ENCODE peak calls at places on chromosomes 11 and 22, in six cellular contexts. One of them, this sample, is unnamed. For H3K27me3, the result is how much of the 10 kb centered on the place peaks cover.

GRCh38 chr11:64299847-64300648 is at the start of gene CATSPERZ:
- DNase-seq in adrenal gland: no peak
- DNase-seq in prostate gland: no peak
- DNase-seq in transverse colon: no peak
- DNase-seq in upper lobe of left lung: no peak
- DNase-seq in heart left ventricle: peak
- DNase-seq in this sample: peak

GRCh38 chr11:129440028-129440630 is 64.5 kb downstream of the BARX2 start:
- DNase-seq in prostate gland: peak
- DNase-seq in heart left ventricle: no peak
- DNase-seq in transverse colon: no peak
- DNase-seq in adrenal gland: no peak
- DNase-seq in upper lobe of left lung: no peak
- DNase-seq in this sample: no peak

GRCh38 chr22:20948450-20948849 is 18.6 kb upstream of the AIFM3 start:
- DNase-seq in transverse colon: peak
- DNase-seq in adrenal gland: no peak
- DNase-seq in prostate gland: no peak
- DNase-seq in heart left ventricle: no peak
- DNase-seq in upper lobe of left lung: no peak
- DNase-seq in this sample: no peak

GRCh38 chr11:63641727-63642126 is 27.5 kb upstream of the PLAAT3 start:
- DNase-seq in heart left ventricle: no peak
- DNase-seq in transverse colon: no peak
- DNase-seq in upper lobe of left lung: no peak
- DNase-seq in prostate gland: no peak
- DNase-seq in adrenal gland: no peak
- DNase-seq in this sample: no peak

GRCh38 chr11:64935634-64936081 is at the start of gene GPHA2:
- DNase-seq in heart left ventricle: no peak
- DNase-seq in upper lobe of left lung: no peak
- DNase-seq in prostate gland: no peak
- DNase-seq in transverse colon: no peak
- DNase-seq in adrenal gland: no peak
- DNase-seq in this sample: no peak

GRCh38 chr22:19419464-19420178 is 11.9 kb downstream of the HIRA start:
- DNase-seq in transverse colon: peak
- DNase-seq in upper lobe of left lung: no peak
- DNase-seq in prostate gland: no peak
- DNase-seq in adrenal gland: no peak
- DNase-seq in heart left ventricle: no peak
- DNase-seq in this sample: no peak

GRCh38 chr22:27727673-27728451 is 73.7 kb downstream of the MN1 start:
- DNase-seq in upper lobe of left lung: no peak
- DNase-seq in heart left ventricle: no peak
- DNase-seq in transverse colon: no peak
- DNase-seq in adrenal gland: no peak
- DNase-seq in prostate gland: no peak
- DNase-seq in this sample: no peak

GRCh38 chr22:46922037-46922436 is 159.6 kb downstream of the TBC1D22A start:
- DNase-seq in prostate gland: no peak
- DNase-seq in adrenal gland: no peak
- DNase-seq in transverse colon: no peak
- DNase-seq in heart left ventricle: no peak
- DNase-seq in upper lobe of left lung: no peak
- DNase-seq in this sample: no peak

GRCh38 chr22:35638408-35638807 is 9.8 kb upstream of the APOL6 start:
- DNase-seq in adrenal gland: peak
- DNase-seq in upper lobe of left lung: peak
- DNase-seq in transverse colon: peak
- DNase-seq in heart left ventricle: peak
- DNase-seq in prostate gland: no peak
- DNase-seq in this sample: no peak

GRCh38 chr11:120925944-120926343 is 98.0 kb upstream of the TBCEL start:
- DNase-seq in transverse colon: no peak
- DNase-seq in adrenal gland: no peak
- DNase-seq in upper lobe of left lung: no peak
- DNase-seq in heart left ventricle: no peak
- DNase-seq in prostate gland: no peak
- DNase-seq in this sample: no peak

GRCh38 chr11:30143098-30143705 is 87.6 kb upstream of the FSHB start:
- DNase-seq in transverse colon: no peak
- DNase-seq in upper lobe of left lung: no peak
- DNase-seq in adrenal gland: peak
- DNase-seq in prostate gland: no peak
- DNase-seq in heart left ventricle: no peak
- DNase-seq in this sample: no peak

GRCh38 chr11:107898270-107898669 is 30.0 kb upstream of the RAB39A start:
- DNase-seq in heart left ventricle: no peak
- DNase-seq in prostate gland: peak
- DNase-seq in upper lobe of left lung: no peak
- DNase-seq in transverse colon: no peak
- DNase-seq in adrenal gland: no peak
- DNase-seq in this sample: no peak

GRCh38 chr11:5580577-5580976 is at the start of gene OR52B6:
- DNase-seq in prostate gland: no peak
- DNase-seq in adrenal gland: no peak
- DNase-seq in heart left ventricle: no peak
- DNase-seq in upper lobe of left lung: no peak
- DNase-seq in transverse colon: no peak
- DNase-seq in this sample: no peak

GRCh38 chr11:47992959-47993820 is 12.8 kb downstream of the PTPRJ start:
- DNase-seq in transverse colon: peak
- DNase-seq in upper lobe of left lung: peak
- DNase-seq in adrenal gland: no peak
- DNase-seq in heart left ventricle: no peak
- DNase-seq in prostate gland: no peak
- DNase-seq in this sample: peak

GRCh38 chr22:30705710-30706651 is 11.3 kb downstream of the OSBP2 start:
- DNase-seq in prostate gland: no peak
- DNase-seq in upper lobe of left lung: no peak
- DNase-seq in adrenal gland: peak
- DNase-seq in transverse colon: peak
- DNase-seq in heart left ventricle: no peak
- DNase-seq in this sample: no peak

GRCh38 chr22:37893583-37893983 is 12.5 kb upstream of the MICALL1 start:
- DNase-seq in prostate gland: no peak
- DNase-seq in transverse colon: no peak
- DNase-seq in adrenal gland: no peak
- DNase-seq in heart left ventricle: no peak
- DNase-seq in upper lobe of left lung: peak
- DNase-seq in this sample: no peak

GRCh38 chr11:76607431-76607830 is 63.1 kb downstream of the LRRC32 start:
- DNase-seq in adrenal gland: no peak
- DNase-seq in transverse colon: no peak
- DNase-seq in upper lobe of left lung: no peak
- DNase-seq in heart left ventricle: no peak
- DNase-seq in prostate gland: no peak
- DNase-seq in this sample: no peak

GRCh38 chr11:112834277-112834755 is 126.9 kb upstream of the NCAM1 start:
- DNase-seq in prostate gland: peak
- DNase-seq in adrenal gland: peak
- DNase-seq in upper lobe of left lung: no peak
- DNase-seq in heart left ventricle: peak
- DNase-seq in transverse colon: peak
- DNase-seq in this sample: no peak

GRCh38 chr11:62398011-62398994 is 20.5 kb upstream of the SCGB1A1 start:
- DNase-seq in heart left ventricle: no peak
- DNase-seq in adrenal gland: peak
- DNase-seq in prostate gland: no peak
- DNase-seq in upper lobe of left lung: no peak
- DNase-seq in transverse colon: no peak
- DNase-seq in this sample: no peak

GRCh38 chr11:65934014-65934413 is 11.3 kb upstream of the TSGA10IP start:
- DNase-seq in adrenal gland: no peak
- DNase-seq in heart left ventricle: no peak
- DNase-seq in upper lobe of left lung: no peak
- DNase-seq in transverse colon: no peak
- DNase-seq in prostate gland: no peak
- DNase-seq in this sample: no peak

GRCh38 chr11:40186401-40187091 is 1272.9 kb downstream of the LRRC4C start:
- DNase-seq in transverse colon: no peak
- DNase-seq in prostate gland: no peak
- DNase-seq in adrenal gland: no peak
- DNase-seq in heart left ventricle: no peak
- DNase-seq in upper lobe of left lung: no peak
- DNase-seq in this sample: no peak

GRCh38 chr22:45268167-45268957 is 16.4 kb upstream of the UPK3A start:
- DNase-seq in transverse colon: peak
- DNase-seq in adrenal gland: no peak
- DNase-seq in prostate gland: no peak
- DNase-seq in upper lobe of left lung: no peak
- DNase-seq in heart left ventricle: no peak
- DNase-seq in this sample: peak

GRCh38 chr22:45272498-45272897 is 12.3 kb upstream of the UPK3A start:
- DNase-seq in prostate gland: no peak
- DNase-seq in upper lobe of left lung: no peak
- DNase-seq in heart left ventricle: no peak
- DNase-seq in adrenal gland: no peak
- DNase-seq in transverse colon: no peak
- DNase-seq in this sample: no peak

GRCh38 chr22:45270095-45271020 is 14.4 kb upstream of the UPK3A start:
- DNase-seq in transverse colon: no peak
- DNase-seq in adrenal gland: no peak
- DNase-seq in heart left ventricle: no peak
- DNase-seq in prostate gland: no peak
- DNase-seq in upper lobe of left lung: no peak
- DNase-seq in this sample: no peak

GRCh38 chr22:45271667-45272188 is 13.0 kb upstream of the UPK3A start:
- DNase-seq in prostate gland: no peak
- DNase-seq in upper lobe of left lung: no peak
- DNase-seq in transverse colon: peak
- DNase-seq in heart left ventricle: peak
- DNase-seq in adrenal gland: peak
- DNase-seq in this sample: peak

GRCh38 chr22:45268958-45269844 is 15.5 kb upstream of the UPK3A start:
- DNase-seq in heart left ventricle: peak
- DNase-seq in prostate gland: peak
- DNase-seq in transverse colon: peak
- DNase-seq in adrenal gland: peak
- DNase-seq in upper lobe of left lung: peak
- DNase-seq in this sample: peak
- TF ChIP-seq POLR2A in heart left ventricle: no peak
- TF ChIP-seq POLR2A in prostate gland: peak
- TF ChIP-seq POLR2A in transverse colon: peak
- TF ChIP-seq POLR2A in adrenal gland: no peak
- TF ChIP-seq POLR2A in upper lobe of left lung: no peak
- TF ChIP-seq POLR2A in this sample: no peak

DNA sequence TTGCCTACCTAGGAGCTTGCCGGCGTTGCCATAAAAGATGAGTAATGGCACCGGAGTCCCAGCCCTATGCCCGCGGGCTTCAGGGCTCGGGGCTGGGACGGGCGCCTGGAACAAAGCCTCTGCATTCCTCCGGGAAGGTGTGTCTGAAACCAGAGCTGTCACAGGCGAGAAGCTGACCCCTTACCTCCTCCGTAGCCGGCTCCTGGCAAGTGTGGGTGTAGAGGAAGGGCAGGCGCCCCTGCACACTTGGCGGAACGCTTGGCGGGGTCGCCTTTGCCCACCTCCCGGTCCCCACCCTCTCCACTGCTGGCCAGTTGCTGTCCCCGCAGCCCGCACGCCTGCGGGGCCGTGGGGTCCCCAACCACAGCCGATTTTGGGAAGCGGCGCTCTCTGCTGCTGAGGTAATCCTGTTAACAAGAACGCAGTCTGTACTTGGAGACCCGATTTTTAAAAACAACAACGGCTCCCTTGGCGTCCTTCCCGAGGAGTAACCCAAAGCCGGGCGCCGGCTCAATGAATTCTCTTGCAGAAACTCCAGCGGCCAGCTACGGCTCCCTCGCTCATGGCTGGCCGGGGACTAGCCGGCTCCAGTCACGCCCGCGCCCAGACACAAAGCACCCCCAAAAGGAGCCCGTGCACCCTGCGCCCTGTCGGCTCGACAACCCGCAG is 89.3 kb downstream of the PLEKHA7 start:
- DNase-seq in adrenal gland: peak
- DNase-seq in transverse colon: peak
- DNase-seq in prostate gland: peak
- DNase-seq in upper lobe of left lung: peak
- DNase-seq in heart left ventricle: peak
- DNase-seq in this sample: peak
- H3K27me3 ChIP-seq in adrenal gland: under half
- H3K27me3 ChIP-seq in transverse colon: under half
- H3K27me3 ChIP-seq in prostate gland: under half
- H3K27me3 ChIP-seq in upper lobe of left lung: under half
- H3K27me3 ChIP-seq in heart left ventricle: under half
- H3K27me3 ChIP-seq in this sample: under half

DNA sequence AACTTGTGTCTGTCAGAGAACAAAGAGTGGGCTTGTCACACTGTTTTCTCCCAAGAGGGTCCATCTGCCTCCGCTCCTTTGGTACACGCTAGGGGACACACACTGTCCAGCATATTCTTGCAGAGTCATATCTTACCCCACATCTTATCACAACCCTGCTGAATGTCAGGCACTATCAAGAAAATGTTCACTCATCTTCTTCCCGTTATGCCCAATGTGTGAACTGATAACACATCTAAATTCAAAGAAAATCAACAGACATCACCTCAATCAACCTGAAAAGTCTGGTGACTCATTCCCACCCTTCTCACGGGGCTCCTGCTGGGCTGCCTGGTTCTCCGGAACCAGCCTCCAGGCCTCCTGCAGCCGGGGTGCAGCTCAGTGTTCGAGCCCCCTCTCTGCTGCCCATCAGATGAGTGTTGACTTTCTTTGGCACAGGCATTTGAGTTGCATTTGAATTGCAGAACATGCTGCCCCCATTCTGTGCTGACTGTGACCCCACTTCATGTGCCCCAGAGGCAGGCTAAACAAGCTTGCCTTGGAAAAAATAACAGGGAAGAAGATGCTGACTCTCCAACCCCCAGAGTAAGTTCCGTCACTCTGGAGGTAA is 19.4 kb downstream of the GRAP2 start:
- DNase-seq in prostate gland: no peak
- DNase-seq in upper lobe of left lung: no peak
- DNase-seq in transverse colon: no peak
- DNase-seq in adrenal gland: no peak
- DNase-seq in heart left ventricle: no peak
- DNase-seq in this sample: no peak
- TF ChIP-seq POLR2A in prostate gland: no peak
- TF ChIP-seq POLR2A in upper lobe of left lung: no peak
- TF ChIP-seq POLR2A in transverse colon: no peak
- TF ChIP-seq POLR2A in adrenal gland: no peak
- TF ChIP-seq POLR2A in heart left ventricle: no peak
- TF ChIP-seq POLR2A in this sample: no peak

GRCh38 chr11:117490019-117490679 is 162.5 kb downstream of the CEP164 start:
- DNase-seq in heart left ventricle: no peak
- DNase-seq in prostate gland: no peak
- DNase-seq in upper lobe of left lung: no peak
- DNase-seq in adrenal gland: no peak
- DNase-seq in transverse colon: no peak
- DNase-seq in this sample: no peak

GRCh38 chr11:117490911-117491310 is 163.3 kb downstream of the CEP164 start:
- DNase-seq in upper lobe of left lung: no peak
- DNase-seq in transverse colon: no peak
- DNase-seq in adrenal gland: no peak
- DNase-seq in prostate gland: no peak
- DNase-seq in heart left ventricle: no peak
- DNase-seq in this sample: no peak

GRCh38 chr11:117488996-117489952 is 161.6 kb downstream of the CEP164 start:
- DNase-seq in adrenal gland: no peak
- DNase-seq in prostate gland: no peak
- DNase-seq in heart left ventricle: no peak
- DNase-seq in upper lobe of left lung: no peak
- DNase-seq in transverse colon: no peak
- DNase-seq in this sample: no peak

GRCh38 chr11:117495357-117495756 is 167.7 kb downstream of the CEP164 start:
- DNase-seq in heart left ventricle: no peak
- DNase-seq in prostate gland: no peak
- DNase-seq in transverse colon: no peak
- DNase-seq in adrenal gland: no peak
- DNase-seq in upper lobe of left lung: no peak
- DNase-seq in this sample: no peak

GRCh38 chr11:117492578-117493251 is 165.1 kb downstream of the CEP164 start:
- DNase-seq in adrenal gland: no peak
- DNase-seq in heart left ventricle: no peak
- DNase-seq in transverse colon: no peak
- DNase-seq in upper lobe of left lung: no peak
- DNase-seq in prostate gland: no peak
- DNase-seq in this sample: no peak
- H3K27me3 ChIP-seq in adrenal gland: under half
- H3K27me3 ChIP-seq in heart left ventricle: under half
- H3K27me3 ChIP-seq in transverse colon: under half
- H3K27me3 ChIP-seq in upper lobe of left lung: under half
- H3K27me3 ChIP-seq in prostate gland: under half
- H3K27me3 ChIP-seq in this sample: under half